ENCODE peak calls at places on chromosome 19, in eight cellular contexts. O is endothelial cell; W is CD8-positive, alpha-beta T cell; Y is cardiac fibroblast; Z is neuronal stem cell; F is HFF-Myc; X is astrocyte of the spinal cord; G is GF-D8. N is an unnamed sample.

GRCh38 chr19:9945319-9945966 is 9.1 kb upstream of the OLFM2 start:
- DNase-seq in X (peak), Y (peak), G (no peak), O (no peak), F (peak), W (no peak), Z (no peak), N (no peak)

GRCh38 chr19:53532362-53532761 is 5.6 kb upstream of the ZNF331 start:
- DNase-seq in X (no peak), Z (no peak), O (no peak), G (no peak), F (no peak), W (no peak), Y (no peak), N (no peak)

GRCh38 chr19:5434970-5435641 is 20.1 kb upstream of the ZNRF4 start:
- DNase-seq in X (peak), O (no peak), W (no peak), F (peak), Y (peak), Z (no peak), G (no peak), N (no peak)

GRCh38 chr19:5205937-5206750 is 134.5 kb downstream of the PTPRS start:
- DNase-seq in X (no peak), W (no peak), G (no peak), F (no peak), O (no peak), Y (no peak), Z (no peak), N (no peak)

GRCh38 chr19:21052902-21053301 is 29.1 kb upstream of the ZNF714 start:
- DNase-seq in X (no peak), G (no peak), Z (no peak), W (no peak), O (no peak), F (no peak), Y (no peak), N (no peak)

GRCh38 chr19:56831279-56831678 is 9.2 kb downstream of the PEG3 start:
- DNase-seq in Z (no peak), Y (no peak), F (no peak), G (no peak), W (no peak), O (no peak), X (no peak), N (no peak)

GRCh38 chr19:8641908-8642547 is 11.6 kb downstream of the NFILZ start:
- DNase-seq in W (no peak), Z (no peak), F (peak), G (peak), O (peak), Y (peak), X (peak), N (no peak)

GRCh38 chr19:1651061-1651547 is 1.3 kb downstream of the TCF3 start:
- DNase-seq in Y (peak), G (no peak), W (peak), O (peak), Z (peak), X (no peak), F (no peak), N (no peak)

GRCh38 chr19:32876236-32876918 is 6.8 kb upstream of the SLC7A9 start:
- DNase-seq in Z (no peak), G (no peak), X (no peak), O (no peak), F (no peak), Y (no peak), W (no peak), N (no peak)

GRCh38 chr19:18634612-18635290 is 2.1 kb upstream of the KLHL26 start:
- DNase-seq in X (no peak), O (no peak), W (no peak), Y (peak), G (no peak), F (peak), Z (no peak), N (no peak)